ENCODE peak calls at places on chromosomes 2 and 18, in five cellular contexts. J is IMR-90; X is CD8-positive, alpha-beta memory T cell; H is activated gamma-delta T cell; D is fibroblast of mammary gland. Q is an unnamed sample.

GRCh38 chr2:71780162-71780561 is 326.8 kb downstream of the DYSF start:
- DNase-seq in J (no peak), X (no peak), H (no peak), D (no peak), Q (no peak)

GRCh38 chr2:205954707-205955106 is 131.3 kb downstream of the INO80D start:
- DNase-seq in J (no peak), X (no peak), H (no peak), D (no peak), Q (no peak)

GRCh38 chr2:1509271-1509995 is 96.2 kb downstream of the TPO start:
- DNase-seq in J (no peak), X (peak; percentile 42), H (no peak), D (no peak), Q (no peak)

GRCh38 chr18:35389095-35389618 is 12.0 kb upstream of the ZNF396 start:
- DNase-seq in J (peak; percentile 68), X (no peak), H (no peak), D (peak; percentile 65), Q (peak; percentile 39)

GRCh38 chr18:8554354-8554753 is 54.9 kb upstream of the RAB12 start:
- DNase-seq in J (no peak), X (no peak), H (no peak), D (no peak), Q (no peak)

GRCh38 chr2:234706086-234706485 is 209.2 kb upstream of the ARL4C start:
- DNase-seq in J (no peak), X (no peak), H (no peak), D (no peak), Q (no peak)

GRCh38 chr2:216049452-216049851 is 32.2 kb downstream of the PECR start:
- DNase-seq in J (no peak), X (no peak), H (no peak), D (no peak), Q (no peak)

GRCh38 chr2:143034292-143035074 is 94.7 kb upstream of the ARHGAP15 start:
- DNase-seq in J (peak; percentile 82), X (peak; percentile 74), H (no peak), D (peak; percentile 81), Q (peak; percentile 85)

GRCh38 chr2:208671312-208671711 is 264.7 kb downstream of the PTH2R start:
- DNase-seq in J (no peak), X (no peak), H (no peak), D (no peak), Q (no peak)

GRCh38 chr2:238945433-238946150 is 97.7 kb downstream of the TWIST2 start:
- DNase-seq in J (peak; percentile 42), X (no peak), H (no peak), D (peak; percentile 68), Q (peak; percentile 34)

GRCh38 chr18:21803495-21803894 is 62.9 kb downstream of the MIB1 start:
- DNase-seq in J (peak; percentile 25), X (no peak), H (no peak), D (peak; percentile 35), Q (no peak)

GRCh38 chr2:31893093-31893492 is 117.7 kb downstream of the MEMO1 start:
- DNase-seq in J (no peak), X (no peak), H (no peak), D (no peak), Q (no peak)